ENCODE peak calls at places on chromosomes 11 and 22, in five cellular contexts. O is K562, P is aorta, Z is LNCaP clone FGC, S is NCI-H1092. C is an unnamed sample.

GRCh38 chr22:46055851-46056168 is 78.8 kb upstream of the WNT7B start:
- DNase-seq in P (no peak), S (no peak), O (no peak), Z (no peak), C (no peak)

GRCh38 chr11:93784935-93785360 is 866 bp downstream of the MED17 start:
- DNase-seq in O (no peak), Z (no peak), P (no peak), S (no peak), C (no peak)

GRCh38 chr22:17143826-17144225 is 15.3 kb downstream of the HDHD5 start:
- DNase-seq in Z (no peak), S (no peak), O (no peak), P (no peak), C (no peak)

GRCh38 chr11:17063171-17064002 is 14.1 kb downstream of the RPS13 start:
- DNase-seq in O (peak; percentile 64), S (peak; percentile 37), P (no peak), Z (no peak), C (peak; percentile 50)

GRCh38 chr11:99960536-99960935 is 726.6 kb upstream of the ARHGAP42 start:
- DNase-seq in P (no peak), O (no peak), S (no peak), Z (no peak), C (no peak)

GRCh38 chr22:36398602-36399472 is 11.1 kb upstream of the MYH9 start:
- DNase-seq in P (no peak), S (no peak), O (no peak), Z (no peak), C (peak; percentile 59)

GRCh38 chr11:46948378-46949131 is 12.0 kb downstream of the CSTPP1 start:
- DNase-seq in Z (peak; percentile 90), P (no peak), S (no peak), O (no peak), C (no peak)

GRCh38 chr22:33873186-33873585 is 47.1 kb downstream of the LARGE1 start:
- DNase-seq in P (no peak), Z (no peak), S (no peak), O (no peak), C (no peak)

GRCh38 chr11:116879789-116880402 is 42.5 kb upstream of the APOA1 start:
- DNase-seq in Z (peak; percentile 30), O (peak; percentile 34), P (no peak), S (peak; percentile 63), C (peak; percentile 65)

GRCh38 chr11:129595043-129595962 is 219.7 kb downstream of the BARX2 start:
- DNase-seq in S (no peak), P (no peak), O (no peak), Z (no peak), C (no peak)

GRCh38 chr11:120052196-120052775 is 85.6 kb downstream of the TRIM29 start:
- DNase-seq in P (no peak), O (no peak), Z (no peak), S (no peak), C (no peak)

GRCh38 chr22:46609724-46610161 is 10.4 kb upstream of the GRAMD4 start:
- DNase-seq in S (no peak), P (no peak), O (no peak), Z (no peak), C (no peak)

GRCh38 chr22:29216873-29217666 is 11.4 kb downstream of the EMID1 start:
- DNase-seq in Z (no peak), P (peak; percentile 71), S (no peak), O (no peak), C (no peak)

GRCh38 chr11:74749127-74749964 is 697 bp downstream of the RNF169 start:
- DNase-seq in Z (no peak), S (no peak), O (peak; percentile 82), P (peak; percentile 63), C (peak; percentile 54)

GRCh38 chr11:35307221-35307621 is 112.1 kb downstream of the SLC1A2 start:
- DNase-seq in S (no peak), O (no peak), Z (no peak), P (no peak), C (no peak)

GRCh38 chr11:103648054-103648453 is 388.4 kb upstream of the DDI1 start:
- DNase-seq in O (no peak), P (no peak), Z (no peak), S (no peak), C (no peak)

GRCh38 chr11:21582791-21583190 is 610.1 kb upstream of the ANO5 start:
- DNase-seq in O (no peak), S (no peak), Z (no peak), P (no peak), C (no peak)

GRCh38 chr11:61885166-61885778 is 6.1 kb downstream of the FADS3 start:
- DNase-seq in O (peak; percentile 70), P (no peak), Z (no peak), S (no peak), C (no peak)

GRCh38 chr22:29146771-29147170 is 58.9 kb upstream of the EMID1 start:
- DNase-seq in Z (no peak), P (no peak), S (no peak), O (no peak), C (no peak)

GRCh38 chr11:70951139-70951804 is 301.1 kb downstream of the SHANK2 start:
- DNase-seq in S (no peak), O (peak; percentile 63), P (no peak), Z (no peak), C (no peak)

GRCh38 chr11:108302121-108302785 is 79.4 kb downstream of the ATM start:
- DNase-seq in S (no peak), O (no peak), Z (no peak), P (no peak), C (no peak)

GRCh38 chr11:66721939-66722338 is 7.1 kb downstream of the SPTBN2 start:
- DNase-seq in O (no peak), P (no peak), Z (no peak), S (no peak), C (no peak)

GRCh38 chr11:33987545-33987944 is 64.0 kb upstream of the CAPRIN1 start:
- DNase-seq in O (no peak), P (no peak), Z (no peak), S (no peak), C (no peak)

GRCh38 chr22:22944268-22944985 is 56.8 kb downstream of the IGLL5 start:
- DNase-seq in Z (no peak), S (no peak), P (no peak), O (no peak), C (no peak)

GRCh38 chr11:124194696-124195418 is 11.7 kb downstream of the OR10D3 start:
- DNase-seq in S (peak; percentile 52), O (peak; percentile 58), P (peak; percentile 77), Z (peak; percentile 39), C (peak; percentile 32)

GRCh38 chr11:64998141-64998540 is 1.4 kb upstream of the BATF2 start:
- DNase-seq in S (no peak), P (no peak), Z (no peak), O (peak; percentile 64), C (peak; percentile 32)

GRCh38 chr22:42991010-42991651 is 23.8 kb downstream of the PACSIN2 start:
- DNase-seq in Z (no peak), S (no peak), O (no peak), P (no peak), C (peak; percentile 56)

GRCh38 chr11:34126959-34127848 is 21.8 kb downstream of the NAT10 start:
- DNase-seq in P (no peak), O (no peak), Z (no peak), S (no peak), C (no peak)

GRCh38 chr11:34439521-34440258 is 956 bp downstream of the CAT start:
- DNase-seq in S (no peak), P (no peak), O (no peak), Z (no peak), C (peak; percentile 25)